ENCODE peak calls at places on chromosomes 12 and 14, in six cellular contexts. C is K562, L is A549, J is HepG2, T is NB4, W is GM12878. F is an unnamed sample.
A peak's percentile ranks its signal among the peaks of the same experiment; 100 is the strongest.

GRCh38 chr14:101068958-101069549 is 165.5 kb upstream of the RTL1 start:
- DNase-seq in W (no peak), L (no peak), J (no peak), T (no peak), C (no peak), F (peak; percentile 44)

GRCh38 chr12:26036877-26037276 is 78.4 kb downstream of the RASSF8 start:
- DNase-seq in W (no peak), L (no peak), J (no peak), C (no peak), T (no peak), F (no peak)

GRCh38 chr12:49582840-49583239 is 14.9 kb upstream of the MCRS1 start:
- DNase-seq in C (no peak), J (no peak), W (no peak), L (no peak), T (no peak), F (no peak)

GRCh38 chr14:42617005-42617404 is 1010.3 kb downstream of the LRFN5 start:
- DNase-seq in W (no peak), J (no peak), L (no peak), C (no peak), T (no peak), F (no peak)

GRCh38 chr12:67096533-67097318 is 172.4 kb upstream of the CAND1 start:
- DNase-seq in W (no peak), C (no peak), L (no peak), J (no peak), T (peak; percentile 48), F (no peak)

GRCh38 chr14:26088260-26088659 is 509.6 kb downstream of the NOVA1 start:
- DNase-seq in J (no peak), C (no peak), W (no peak), T (no peak), L (no peak), F (no peak)

GRCh38 chr14:28756896-28757570 is 9.6 kb upstream of the FOXG1 start:
- DNase-seq in J (peak; percentile 72), T (peak; percentile 30), W (no peak), L (peak; percentile 48), C (no peak), F (peak; percentile 34)

GRCh38 chr14:101122114-101122854 is 218.8 kb upstream of the RTL1 start:
- DNase-seq in W (no peak), C (no peak), T (no peak), J (no peak), L (no peak), F (no peak)

GRCh38 chr14:61552196-61552595 is 143.1 kb upstream of the HIF1A start:
- DNase-seq in J (no peak), C (no peak), L (no peak), T (no peak), W (no peak), F (no peak)

GRCh38 chr14:65281991-65282908 is 130.3 kb upstream of the FUT8 start:
- DNase-seq in C (no peak), L (no peak), T (peak; percentile 21), W (no peak), J (no peak), F (peak; percentile 54)

GRCh38 chr14:95527392-95528002 is 7.4 kb upstream of the GLRX5 start:
- DNase-seq in T (peak; percentile 62), C (no peak), L (peak; percentile 44), W (no peak), J (peak; percentile 36), F (no peak)

GRCh38 chr12:125340791-125341190 is 275.6 kb downstream of the AACS start:
- DNase-seq in T (peak; percentile 9), C (no peak), J (peak; percentile 3), W (no peak), L (peak; percentile 11), F (peak; percentile 13)

GRCh38 chr12:56220611-56221232 is 1.0 kb downstream of the RNF41 start:
- DNase-seq in C (no peak), L (no peak), T (peak; percentile 90), W (peak; percentile 30), J (no peak), F (peak; percentile 51)

GRCh38 chr12:24922109-24922508 is 26.8 kb downstream of the BCAT1 start:
- DNase-seq in J (no peak), C (no peak), T (peak; percentile 55), W (no peak), L (no peak), F (peak; percentile 56)

GRCh38 chr14:32654106-32654505 is 284.6 kb upstream of the NPAS3 start:
- DNase-seq in J (no peak), W (no peak), T (no peak), C (no peak), L (no peak), F (no peak)

GRCh38 chr12:114661245-114661644 is 22.7 kb downstream of the TBX3 start:
- DNase-seq in C (no peak), J (no peak), W (no peak), T (no peak), L (no peak), F (no peak)

GRCh38 chr14:69090187-69090789 is 62.6 kb downstream of the DCAF5 start:
- DNase-seq in T (peak; percentile 43), J (peak; percentile 33), C (peak; percentile 14), W (no peak), L (peak; percentile 64), F (peak; percentile 59)

GRCh38 chr12:53023-53734 is 13.4 kb upstream of the IQSEC3 start:
- DNase-seq in W (no peak), T (peak; percentile 13), J (no peak), C (peak; percentile 5), L (no peak), F (no peak)

GRCh38 chr12:51678086-51678724 is 87.2 kb downstream of the SCN8A start:
- DNase-seq in J (peak; percentile 50), T (peak; percentile 66), C (peak; percentile 66), L (peak; percentile 74), W (no peak), F (peak; percentile 73)

GRCh38 chr12:11568762-11569478 is 80.6 kb upstream of the ETV6 start:
- DNase-seq in W (peak; percentile 96), T (no peak), L (no peak), C (no peak), J (no peak), F (no peak)

GRCh38 chr14:90698379-90698869 is 117.8 kb downstream of the TTC7B start:
- DNase-seq in J (no peak), L (no peak), C (no peak), T (no peak), W (no peak), F (peak; percentile 84)

GRCh38 chr14:22551597-22551982 is 37.4 kb downstream of the DAD1 start:
- DNase-seq in J (no peak), T (peak; percentile 49), C (no peak), L (no peak), W (no peak), F (no peak)

GRCh38 chr12:111368291-111368683 is 608 bp downstream of the PHETA1 start:
- DNase-seq in C (no peak), L (no peak), T (no peak), J (no peak), W (no peak), F (peak; percentile 18)

GRCh38 chr12:109115758-109116610 is at the start of gene ACACB:
- DNase-seq in C (no peak), J (peak; percentile 94), T (peak; percentile 92), L (no peak), W (no peak), F (no peak)

GRCh38 chr12:109581334-109581691 is 7.7 kb downstream of the MVK start:
- DNase-seq in L (no peak), T (no peak), W (no peak), J (no peak), C (no peak), F (no peak)

GRCh38 chr12:39412210-39412609 is 30.7 kb downstream of the KIF21A start:
- DNase-seq in W (no peak), C (no peak), L (no peak), J (no peak), T (no peak), F (no peak)

GRCh38 chr12:50110762-50111416 is 1.1 kb upstream of the COX14 start:
- DNase-seq in C (peak; percentile 32), J (peak; percentile 77), W (peak; percentile 48), L (peak; percentile 52), T (peak; percentile 57), F (no peak)

DNA sequence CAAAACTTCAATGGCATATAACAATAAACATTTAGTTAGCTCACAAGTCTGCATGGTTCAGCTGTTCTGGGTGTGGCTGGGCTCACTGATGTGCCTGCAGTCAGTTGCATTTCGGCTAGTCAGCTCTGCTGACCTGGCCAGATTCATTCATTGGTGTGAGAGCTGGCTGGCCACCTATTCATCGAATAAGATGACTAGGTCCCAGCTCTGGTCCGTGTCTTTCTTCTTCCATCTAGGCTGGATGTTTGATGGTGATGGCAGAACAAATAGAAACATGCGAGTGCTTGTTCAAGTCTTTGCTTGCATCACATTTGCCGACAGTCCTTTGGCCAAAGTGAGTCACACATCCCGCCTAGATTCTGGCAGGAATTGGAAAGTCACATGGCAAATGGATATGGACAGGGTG is 203.3 kb upstream of the CRY1 start:
- DNase-seq in W (no peak), J (no peak), T (no peak), C (no peak), L (peak; percentile 69), F (no peak)
- TF ChIP-seq MYC in W (no peak), J (no peak), T (no peak), C (no peak), L (no peak), F (no peak)

GRCh38 chr14:35138585-35138984 is 16.2 kb downstream of the PRORP start:
- DNase-seq in J (no peak), W (no peak), C (no peak), L (no peak), T (no peak), F (no peak)

GRCh38 chr14:35144029-35144428 is 21.7 kb downstream of the PRORP start:
- DNase-seq in W (no peak), C (no peak), L (no peak), J (peak; percentile 97), T (no peak), F (no peak)

GRCh38 chr14:35146711-35147149 is 24.4 kb downstream of the PRORP start:
- DNase-seq in C (no peak), L (no peak), T (no peak), J (peak; percentile 72), W (no peak), F (no peak)

GRCh38 chr14:35140718-35141581 is 18.6 kb downstream of the PRORP start:
- DNase-seq in J (peak; percentile 68), L (no peak), C (no peak), W (no peak), T (peak; percentile 32), F (peak; percentile 51)
- TF ChIP-seq CTCF in J (peak; percentile 64), L (peak; percentile 31), C (peak; percentile 15), W (no peak), T (no peak), F (no peak)

GRCh38 chr12:78966926-78967325 is 102.4 kb downstream of the SYT1 start:
- DNase-seq in W (no peak), J (no peak), C (no peak), L (no peak), T (no peak), F (no peak)
- TF ChIP-seq MYC in W (no peak), J (no peak), C (no peak), L (no peak), T (no peak), F (no peak)

GRCh38 chr12:1800646-1801284 is 19.6 kb upstream of the LRTM2 start:
- DNase-seq in W (no peak), J (peak; percentile 37), L (peak; percentile 37), T (peak; percentile 98), C (no peak), F (peak; percentile 10)
- TF ChIP-seq CTCF in W (peak; percentile 43), J (peak; percentile 73), L (no peak), T (peak; percentile 58), C (peak; percentile 35), F (peak; percentile 67)

GRCh38 chr12:6171409-6172015 is 28.7 kb upstream of the CD9 start:
- DNase-seq in L (no peak), J (no peak), T (no peak), C (peak; percentile 20), W (no peak), F (peak; percentile 99)
- TF ChIP-seq MYC in L (no peak), J (no peak), T (no peak), C (no peak), W (no peak), F (peak; percentile 45)

F was measured in endothelial cell of umbilical vein.